ENCODE peak calls at places on chromosomes 3 and 15, in ten cellular contexts. C, V, E, K, Q, H, O, U, S and J are unnamed samples. For H3K36me3, the result is how much of the 10 kb centered on the place peaks cover.

GRCh38 chr3:23762214-23763039 is 43.3 kb upstream of the UBE2E1 start:
- DNase-seq in O (no peak), V (no peak), H (no peak), Q (no peak), C (no peak), K (no peak), E (no peak), S (no peak), U (no peak), J (no peak)

GRCh38 chr3:8371085-8371551 is 130.5 kb upstream of the LMCD1 start:
- DNase-seq in C (peak), Q (no peak), K (no peak), H (no peak), O (no peak), U (no peak), V (no peak), E (no peak), S (no peak), J (no peak)

GRCh38 chr3:32922078-32922477 is 29.4 kb upstream of the CCR4 start:
- DNase-seq in E (no peak), Q (no peak), K (no peak), V (no peak), U (no peak), S (no peak), O (no peak), H (no peak), C (no peak), J (no peak)

GRCh38 chr3:102979682-102980378 is 545.0 kb downstream of the ZPLD1 start:
- DNase-seq in C (peak), K (peak), Q (no peak), S (peak), H (no peak), O (no peak), U (no peak), V (peak), E (no peak), J (peak)

GRCh38 chr3:62918752-62919151 is 43.5 kb upstream of the CADPS start:
- DNase-seq in E (no peak), V (no peak), C (no peak), U (no peak), Q (no peak), H (no peak), O (no peak), S (no peak), K (no peak), J (no peak)

GRCh38 chr15:37059051-37059450 is 41.3 kb downstream of the MEIS2 start:
- DNase-seq in C (peak), E (no peak), H (no peak), U (no peak), Q (no peak), O (no peak), K (no peak), S (no peak), V (no peak), J (no peak)

GRCh38 chr15:73704869-73705645 is 20.9 kb downstream of the CD276 start:
- DNase-seq in Q (no peak), S (peak), V (peak), K (peak), C (peak), E (peak), U (peak), O (peak), H (peak), J (peak)

GRCh38 chr3:156174229-156174847 is 54.0 kb downstream of the KCNAB1 start:
- DNase-seq in S (no peak), U (peak), K (no peak), V (peak), C (peak), O (peak), H (peak), E (no peak), Q (no peak), J (no peak)

GRCh38 chr3:130345487-130346079 is at the start of gene COL6A5:
- DNase-seq in K (no peak), O (peak), Q (peak), V (no peak), S (no peak), H (peak), C (peak), U (peak), E (no peak), J (no peak)

GRCh38 chr15:44066211-44066827 is 128.8 kb downstream of the FRMD5 start:
- DNase-seq in U (peak), O (peak), H (peak), E (no peak), C (peak), V (peak), K (no peak), Q (peak), S (peak), J (no peak)

GRCh38 chr3:10867384-10867783 is 51.4 kb downstream of the SLC6A11 start:
- DNase-seq in Q (peak), O (peak), E (no peak), K (no peak), C (peak), U (peak), S (no peak), H (peak), V (no peak), J (no peak)

GRCh38 chr3:47782538-47783308 is 1.0 kb upstream of the SMARCC1 start:
- DNase-seq in O (no peak), K (no peak), S (no peak), H (no peak), Q (no peak), V (no peak), E (peak), U (peak), C (no peak), J (no peak)

GRCh38 chr3:47339951-47340350 is 40.9 kb upstream of the PTPN23 start:
- DNase-seq in H (no peak), C (no peak), U (no peak), Q (no peak), K (no peak), V (no peak), O (no peak), E (no peak), S (no peak), J (no peak)

GRCh38 chr3:151395806-151396205 is 11.3 kb upstream of the P2RY12 start:
- DNase-seq in C (peak), S (no peak), U (no peak), Q (no peak), V (no peak), H (no peak), K (no peak), O (no peak), E (no peak), J (no peak)

GRCh38 chr3:50165388-50166308 is 10.5 kb downstream of the SEMA3F start:
- DNase-seq in H (peak), Q (no peak), K (peak), O (no peak), U (peak), C (peak), S (peak), V (peak), E (no peak), J (no peak)

GRCh38 chr3:18411541-18411940 is 13.6 kb downstream of the SATB1 start:
- DNase-seq in K (no peak), C (no peak), V (no peak), O (no peak), S (no peak), H (no peak), U (no peak), Q (no peak), E (no peak), J (no peak)

DNA sequence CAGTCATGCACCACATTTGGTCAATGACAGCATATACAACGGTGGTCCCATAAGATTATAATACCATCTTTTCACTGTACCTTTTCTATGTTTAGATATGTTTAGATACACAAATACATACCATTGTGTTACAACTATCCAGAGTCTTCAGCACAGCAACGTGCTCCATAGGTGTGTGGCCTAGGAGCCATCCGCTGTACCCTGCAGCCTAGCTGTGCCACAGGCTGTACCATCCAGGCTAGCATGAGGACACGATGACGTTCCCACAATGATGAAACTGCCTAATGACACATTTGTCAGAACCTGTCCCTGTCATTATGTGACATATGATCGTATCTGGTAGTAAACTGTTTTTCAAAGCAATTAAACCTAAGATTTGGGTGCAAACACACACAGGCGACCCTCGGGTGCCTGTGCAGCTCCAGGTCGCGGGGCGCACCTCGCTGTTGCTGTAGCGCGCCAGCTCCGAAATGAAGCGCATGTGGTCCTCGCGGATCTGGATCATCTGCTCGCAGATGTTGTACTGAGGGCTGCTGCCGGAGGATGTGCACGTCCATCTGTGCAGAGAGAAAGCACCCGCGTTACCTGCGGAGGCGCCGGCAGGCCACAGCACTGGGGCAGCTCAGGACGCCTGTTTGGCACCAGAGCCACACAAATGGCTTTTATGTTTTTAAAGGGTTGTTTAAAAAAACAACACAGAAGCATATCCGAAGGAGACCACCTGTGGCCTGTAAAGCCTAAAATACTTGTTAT is 48.2 kb downstream of the CYFIP1 start:
- DNase-seq in Q (no peak), H (peak), K (no peak), O (no peak), E (no peak), S (no peak), V (no peak), U (no peak), C (no peak), J (no peak)
- H3K36me3 ChIP-seq in Q (under half), H (under half), K (half or more), O (under half), E (half or more), S (under half), V (under half), U (half or more), C (under half), J (half or more)

GRCh38 chr15:34358948-34359347 is 8.0 kb downstream of the LPCAT4 start:
- DNase-seq in O (no peak), U (no peak), H (no peak), S (no peak), C (no peak), V (no peak), Q (no peak), E (no peak), K (no peak), J (no peak)

GRCh38 chr15:34358367-34358766 is 8.6 kb downstream of the LPCAT4 start:
- DNase-seq in Q (no peak), K (no peak), V (no peak), U (no peak), H (peak), E (no peak), C (no peak), O (no peak), S (no peak), J (no peak)

GRCh38 chr15:34357653-34358052 is 9.3 kb downstream of the LPCAT4 start:
- DNase-seq in Q (no peak), K (no peak), O (no peak), S (no peak), C (no peak), V (no peak), U (no peak), H (no peak), E (no peak), J (no peak)

GRCh38 chr15:34360298-34360697 is 6.7 kb downstream of the LPCAT4 start:
- DNase-seq in E (no peak), V (no peak), C (no peak), S (no peak), K (no peak), O (peak), Q (no peak), U (peak), H (peak), J (no peak)

GRCh38 chr15:34359416-34359815 is 7.6 kb downstream of the LPCAT4 start:
- DNase-seq in Q (no peak), H (no peak), C (no peak), K (no peak), O (no peak), E (no peak), U (no peak), V (no peak), S (no peak), J (no peak)
- H3K36me3 ChIP-seq in Q (under half), H (under half), C (under half), K (half or more), O (under half), E (half or more), U (under half), V (under half), S (under half), J (half or more)

GRCh38 chr15:70086636-70087035 is 11.1 kb downstream of the TLE3 start:
- DNase-seq in C (no peak), S (peak), E (peak), V (no peak), H (no peak), Q (no peak), O (no peak), K (peak), U (no peak), J (no peak)
- H3K36me3 ChIP-seq in C (under half), S (under half), E (half or more), V (under half), H (under half), Q (under half), O (under half), K (half or more), U (half or more), J (under half)

DNA sequence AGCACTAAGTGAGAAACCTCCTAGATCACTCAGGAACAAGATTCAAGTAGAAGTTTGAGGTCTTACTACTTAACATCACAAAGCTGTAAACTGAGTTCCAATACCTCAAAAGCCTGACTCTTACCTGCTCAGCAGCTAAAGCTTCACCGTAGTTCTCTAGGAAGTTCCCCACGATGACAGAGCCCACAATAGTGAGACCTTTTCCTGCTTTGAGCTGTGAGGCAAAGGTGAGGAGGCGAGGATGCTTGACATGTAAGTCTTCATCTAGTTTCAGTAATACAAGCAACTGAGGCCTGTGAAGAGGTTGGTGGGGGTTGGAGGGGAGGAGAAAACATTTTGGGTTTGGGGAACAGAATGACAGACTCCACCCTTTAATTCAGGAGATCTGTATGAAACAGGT is 15.7 kb downstream of the EMC4 start:
- DNase-seq in V (no peak), O (no peak), E (no peak), C (no peak), S (no peak), U (no peak), H (no peak), K (no peak), Q (no peak), J (no peak)
- H3K36me3 ChIP-seq in V (half or more), O (under half), E (half or more), C (half or more), S (under half), U (under half), H (under half), K (half or more), Q (under half), J (half or more)

GRCh38 chr3:59925946-59926345 is 876.1 kb upstream of the CFAP20DC start:
- DNase-seq in H (no peak), C (no peak), V (no peak), S (no peak), E (no peak), K (no peak), U (no peak), Q (no peak), O (no peak), J (no peak)
- H3K36me3 ChIP-seq in H (under half), C (under half), V (under half), S (under half), E (under half), K (under half), U (under half), Q (under half), O (under half), J (under half)

DNA sequence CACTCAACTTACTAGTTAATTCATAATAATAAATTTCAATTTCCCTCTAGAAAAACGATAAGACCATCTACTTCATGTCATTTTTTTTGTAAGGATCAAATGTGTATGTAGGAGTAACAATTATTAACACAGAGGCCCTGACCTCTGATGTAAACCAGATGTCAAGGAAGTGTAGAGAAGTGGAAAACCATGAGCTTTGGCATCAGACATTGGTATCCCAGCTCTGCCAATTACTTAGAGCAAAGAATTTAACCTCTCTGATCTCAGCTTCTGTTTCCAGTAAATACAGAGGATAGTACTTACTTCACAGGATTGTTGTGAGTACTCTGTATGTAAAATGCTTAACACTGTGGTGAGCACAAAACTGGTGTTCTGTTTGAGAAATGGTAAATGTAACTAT is 17.5 kb downstream of the AQR start:
- DNase-seq in E (no peak), Q (no peak), S (no peak), O (no peak), H (no peak), K (no peak), U (no peak), C (peak), V (no peak), J (no peak)
- H3K36me3 ChIP-seq in E (half or more), Q (under half), S (under half), O (under half), H (under half), K (under half), U (under half), C (under half), V (under half), J (half or more)